ENCODE peak calls at places on chromosomes 1 and 21, in seven cellular contexts. V, N, H, A, Q, O and D are unnamed samples. For H3K4me1, the result is how much of the 10 kb centered on the place peaks cover.

GRCh38 chr1:91402023-91402422 is 2.6 kb downstream of the HFM1 start:
- DNase-seq in Q (no peak), N (no peak), V (no peak), H (no peak), A (no peak), O (peak), D (no peak)

GRCh38 chr1:5297878-5298239 is 643.5 kb downstream of the AJAP1 start:
- DNase-seq in Q (no peak), A (no peak), H (no peak), V (no peak), N (no peak), O (no peak), D (no peak)

GRCh38 chr21:32726742-32727477 is 903 bp downstream of the SYNJ1 start:
- DNase-seq in A (no peak), V (no peak), O (peak), N (peak), Q (no peak), H (peak), D (no peak)

GRCh38 chr1:171087896-171088295 is 2.8 kb upstream of the FMO3 start:
- DNase-seq in H (no peak), A (no peak), O (no peak), N (no peak), Q (no peak), V (no peak), D (no peak)

GRCh38 chr1:28812669-28813468 is 899 bp downstream of the OPRD1 start:
- DNase-seq in Q (no peak), N (no peak), A (no peak), V (no peak), O (no peak), H (no peak), D (no peak)

GRCh38 chr1:164583835-164584539 is 25.0 kb downstream of the PBX1 start:
- DNase-seq in A (no peak), V (no peak), O (no peak), H (no peak), N (no peak), Q (no peak), D (no peak)

GRCh38 chr1:108657701-108658100 is 3.2 kb downstream of the HENMT1 start:
- DNase-seq in N (no peak), H (no peak), V (no peak), Q (no peak), A (no peak), O (peak), D (no peak)

GRCh38 chr1:21244154-21244553 is 46.1 kb downstream of the ECE1 start:
- DNase-seq in N (no peak), A (no peak), H (no peak), O (no peak), V (peak), Q (peak), D (no peak)

GRCh38 chr1:178633068-178633467 is 92.0 kb upstream of the RALGPS2 start:
- DNase-seq in N (no peak), Q (no peak), V (no peak), H (no peak), A (no peak), O (peak), D (no peak)

GRCh38 chr1:53754484-53755312 is 15.7 kb upstream of the GLIS1 start:
- DNase-seq in H (peak), Q (no peak), A (peak), O (peak), N (peak), V (peak), D (no peak)

GRCh38 chr1:66380452-66381212 is 153.3 kb upstream of the SGIP1 start:
- DNase-seq in Q (no peak), V (no peak), N (no peak), H (no peak), A (no peak), O (no peak), D (no peak)

GRCh38 chr1:54334996-54335395 is 71.2 kb downstream of the SSBP3 start:
- DNase-seq in H (no peak), V (peak), A (no peak), Q (peak), N (no peak), O (peak), D (no peak)

GRCh38 chr1:100866041-100866900 is 28.4 kb downstream of the EXTL2 start:
- DNase-seq in Q (no peak), O (peak), V (no peak), H (no peak), N (no peak), A (peak), D (no peak)

GRCh38 chr21:44083631-44084291 is 23.4 kb upstream of the PWP2 start:
- DNase-seq in O (no peak), H (no peak), N (no peak), Q (no peak), A (no peak), V (no peak), D (no peak)

GRCh38 chr1:223738465-223739365 is 26.4 kb downstream of the CAPN2 start:
- DNase-seq in N (peak), O (no peak), A (no peak), H (no peak), V (peak), Q (no peak), D (no peak)

GRCh38 chr1:115239148-115239820 is 98.8 kb downstream of the NGF start:
- DNase-seq in H (no peak), O (peak), A (no peak), N (no peak), Q (no peak), V (no peak), D (no peak)

GRCh38 chr1:109882288-109883245 is 28.1 kb upstream of the CSF1 start:
- DNase-seq in N (no peak), O (no peak), A (no peak), Q (no peak), H (peak), V (no peak), D (no peak)

GRCh38 chr1:50633465-50633864 is 210.2 kb upstream of the DMRTA2 start:
- DNase-seq in O (no peak), V (no peak), H (no peak), Q (no peak), A (no peak), N (no peak), D (no peak)

GRCh38 chr1:214493126-214493796 is 58.1 kb downstream of the PTPN14 start:
- DNase-seq in N (no peak), V (no peak), A (no peak), O (peak), H (no peak), Q (no peak), D (no peak)

GRCh38 chr21:39004776-39005605 is 178.3 kb downstream of the PSMG1 start:
- DNase-seq in O (peak), H (peak), Q (peak), N (peak), A (no peak), V (peak), D (peak)

GRCh38 chr1:940121-941026 is 16.7 kb downstream of the SAMD11 start:
- DNase-seq in O (peak), V (peak), Q (peak), A (no peak), H (peak), N (peak), D (peak)

GRCh38 chr1:51567653-51568052 is 48.6 kb upstream of the EPS15 start:
- DNase-seq in Q (no peak), H (no peak), A (no peak), V (no peak), N (no peak), O (peak), D (no peak)

GRCh38 chr1:200619894-200620272 is 668 bp downstream of the KIF14 start:
- DNase-seq in H (no peak), A (no peak), N (no peak), O (no peak), Q (no peak), V (no peak), D (no peak)

GRCh38 chr1:30088594-30089556 is 634.5 kb downstream of the MATN1 start:
- DNase-seq in H (peak), V (peak), N (no peak), O (no peak), Q (no peak), A (no peak), D (no peak)

GRCh38 chr1:85465791-85466134 is 804 bp upstream of the DDAH1 start:
- DNase-seq in O (peak), A (no peak), Q (no peak), V (no peak), H (no peak), N (no peak), D (no peak)

GRCh38 chr1:10299174-10299573 is 88.8 kb downstream of the KIF1B start:
- DNase-seq in V (no peak), A (no peak), O (no peak), H (no peak), N (no peak), Q (no peak), D (no peak)

GRCh38 chr1:207644852-207645631 is at the start of gene CR1L:
- DNase-seq in V (peak), A (no peak), H (peak), Q (peak), N (peak), O (peak), D (peak)

GRCh38 chr21:42490735-42491134 is 5.3 kb downstream of the RSPH1 start:
- DNase-seq in O (no peak), Q (no peak), N (no peak), A (no peak), V (no peak), H (no peak), D (no peak)

GRCh38 chr21:29716753-29717152 is 223.0 kb downstream of the GRIK1 start:
- DNase-seq in Q (no peak), A (no peak), N (no peak), V (no peak), O (no peak), H (no peak), D (no peak)

GRCh38 chr1:47409311-47410085 is 6.6 kb upstream of the FOXE3 start:
- DNase-seq in A (no peak), V (no peak), O (peak), N (no peak), Q (no peak), H (no peak), D (no peak)

GRCh38 chr1:14027099-14027498 is 327.1 kb downstream of the PRDM2 start:
- DNase-seq in N (no peak), H (no peak), V (no peak), O (no peak), A (no peak), Q (no peak), D (no peak)

GRCh38 chr1:117609471-117609911 is 3.6 kb downstream of the TENT5C start:
- DNase-seq in N (peak), A (no peak), H (no peak), V (peak), Q (no peak), O (peak), D (peak)

GRCh38 chr1:227093309-227093708 is 153.2 kb downstream of the COQ8A start:
- DNase-seq in Q (no peak), A (no peak), V (no peak), O (no peak), H (no peak), N (no peak), D (no peak)

GRCh38 chr1:247822060-247822459 is 1.9 kb downstream of the OR14A16 start:
- DNase-seq in V (no peak), N (no peak), A (no peak), O (no peak), H (no peak), Q (no peak), D (no peak)

GRCh38 chr1:245963649-245964048 is 543.4 kb downstream of the SMYD3 start:
- DNase-seq in Q (no peak), N (no peak), O (no peak), V (no peak), A (no peak), H (no peak), D (no peak)

GRCh38 chr1:67404212-67404620 is 26.0 kb downstream of the SERBP1 start:
- DNase-seq in O (peak), H (no peak), A (peak), V (no peak), Q (no peak), N (no peak), D (no peak)
- TF ChIP-seq POLR2A in O (no peak), H (no peak), A (no peak), V (no peak), Q (no peak), N (no peak), D (no peak)

DNA sequence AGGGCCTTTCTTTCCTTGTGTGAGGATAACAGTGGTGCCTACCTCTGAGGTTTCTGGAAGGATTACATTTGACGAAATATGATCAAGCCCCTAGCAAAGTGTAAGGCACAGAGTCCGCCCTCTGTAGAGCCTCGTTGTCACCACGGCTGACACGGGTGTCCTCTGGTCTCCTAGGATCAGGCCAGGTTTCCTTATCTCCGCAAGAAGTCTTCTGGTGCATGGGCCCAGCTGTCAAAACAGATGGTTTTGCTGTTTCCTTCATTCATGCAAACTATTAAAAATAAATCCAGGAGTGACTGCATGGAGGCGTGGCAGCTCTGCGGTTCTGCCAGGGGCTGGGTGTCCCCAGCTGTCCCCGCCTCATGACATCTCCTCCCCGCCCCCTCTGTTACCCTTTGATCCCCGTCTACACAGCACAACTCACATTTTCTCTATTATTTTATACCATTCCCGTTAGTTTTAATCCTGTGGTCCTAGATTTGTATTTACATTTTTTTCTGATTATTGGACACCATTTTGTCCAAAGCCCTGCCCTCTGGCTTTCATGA is 209.0 kb downstream of the DYRK1A start:
- DNase-seq in Q (no peak), H (no peak), V (no peak), O (no peak), A (no peak), N (no peak), D (peak)
- H3K4me1 ChIP-seq in Q (under half), H (under half), V (under half), O (under half), A (under half), N (under half), D (under half)

GRCh38 chr1:62528015-62528414 is 69.3 kb upstream of the ANGPTL3 start:
- DNase-seq in Q (no peak), O (no peak), V (peak), N (no peak), A (no peak), H (peak), D (no peak)

GRCh38 chr1:62529227-62529626 is 68.1 kb upstream of the ANGPTL3 start:
- DNase-seq in O (no peak), H (no peak), A (no peak), V (no peak), Q (no peak), N (no peak), D (no peak)

DNA sequence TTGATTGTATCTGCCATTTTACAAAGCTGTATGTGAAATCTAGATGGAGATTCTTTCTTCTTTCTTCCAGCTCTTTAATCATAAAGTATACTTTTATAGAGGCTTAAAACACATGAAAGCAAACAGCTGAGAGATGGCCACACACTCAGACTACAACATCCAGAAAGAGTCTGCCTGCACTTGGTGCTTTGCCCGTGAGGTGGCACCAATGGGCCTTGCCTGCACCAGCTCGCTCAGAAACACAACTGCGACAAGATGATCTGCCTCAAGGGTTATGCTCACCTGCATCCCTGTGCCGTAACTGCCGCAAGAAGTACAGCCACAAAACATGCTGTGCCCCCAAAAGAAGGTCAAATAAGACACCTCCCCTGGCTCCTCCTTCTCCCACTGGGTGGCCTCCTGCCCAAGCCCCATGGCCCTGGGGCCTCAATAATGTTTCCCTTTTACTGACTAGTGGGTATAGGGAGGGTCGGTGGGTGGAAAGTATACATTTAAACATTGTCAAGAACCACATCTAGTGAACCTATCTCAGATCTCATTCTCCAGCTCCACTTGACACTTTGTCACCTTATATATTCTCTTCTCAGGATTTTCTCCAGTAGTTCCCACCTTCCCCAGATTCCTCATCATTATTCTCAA is 66.7 kb upstream of the ANGPTL3 start:
- DNase-seq in O (peak), A (no peak), Q (no peak), H (peak), N (no peak), V (peak), D (no peak)
- H3K4me3 ChIP-seq in O (no peak), A (no peak), Q (no peak), H (no peak), N (no peak), V (no peak), D (no peak)

GRCh38 chr1:202247837-202248795 is 54.5 kb downstream of the LGR6 start:
- DNase-seq in Q (no peak), H (no peak), N (no peak), O (no peak), A (no peak), V (no peak), D (peak)
- TF ChIP-seq POLR2A in Q (no peak), H (no peak), N (no peak), O (no peak), A (no peak), V (no peak), D (no peak)

GRCh38 chr1:26121854-26122773 is 10.5 kb downstream of the PDIK1L start:
- DNase-seq in A (no peak), H (no peak), N (no peak), O (no peak), V (no peak), Q (no peak), D (no peak)
- H3K4me1 ChIP-seq in A (under half), H (under half), N (under half), O (under half), V (half or more), Q (under half), D (under half)

DNA sequence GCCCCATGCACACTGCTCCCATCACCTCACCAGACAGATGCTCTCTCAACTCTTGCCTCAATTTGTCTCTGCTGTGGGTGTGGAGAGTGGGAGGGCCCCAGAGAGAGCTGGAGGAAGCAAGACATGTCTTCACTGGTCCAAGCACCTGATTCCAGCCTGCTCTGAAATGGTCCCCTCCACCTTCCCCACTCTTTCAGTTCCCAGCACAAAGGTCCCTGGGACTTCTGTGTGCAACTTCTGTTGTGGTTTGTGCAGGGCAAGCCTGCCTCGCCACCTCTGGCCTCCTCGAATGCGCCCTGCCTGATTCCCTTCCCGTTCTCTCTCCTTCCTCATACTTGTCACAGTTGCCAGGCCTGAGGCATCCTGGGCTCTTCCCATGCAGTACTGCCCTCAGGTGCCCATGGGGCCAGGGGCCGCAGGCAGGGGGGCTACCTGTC is 119.3 kb downstream of the SYT2 start:
- DNase-seq in A (no peak), O (no peak), H (no peak), N (no peak), Q (no peak), V (no peak), D (no peak)
- H3K4me3 ChIP-seq in A (no peak), O (no peak), H (no peak), N (no peak), Q (no peak), V (no peak), D (no peak)

GRCh38 chr1:2046953-2047748 is 3.1 kb upstream of the PRKCZ start:
- DNase-seq in A (no peak), Q (peak), O (no peak), H (no peak), V (no peak), N (no peak), D (no peak)
- TF ChIP-seq POLR2A in A (no peak), Q (no peak), O (no peak), H (no peak), V (no peak), N (no peak), D (no peak)

DNA sequence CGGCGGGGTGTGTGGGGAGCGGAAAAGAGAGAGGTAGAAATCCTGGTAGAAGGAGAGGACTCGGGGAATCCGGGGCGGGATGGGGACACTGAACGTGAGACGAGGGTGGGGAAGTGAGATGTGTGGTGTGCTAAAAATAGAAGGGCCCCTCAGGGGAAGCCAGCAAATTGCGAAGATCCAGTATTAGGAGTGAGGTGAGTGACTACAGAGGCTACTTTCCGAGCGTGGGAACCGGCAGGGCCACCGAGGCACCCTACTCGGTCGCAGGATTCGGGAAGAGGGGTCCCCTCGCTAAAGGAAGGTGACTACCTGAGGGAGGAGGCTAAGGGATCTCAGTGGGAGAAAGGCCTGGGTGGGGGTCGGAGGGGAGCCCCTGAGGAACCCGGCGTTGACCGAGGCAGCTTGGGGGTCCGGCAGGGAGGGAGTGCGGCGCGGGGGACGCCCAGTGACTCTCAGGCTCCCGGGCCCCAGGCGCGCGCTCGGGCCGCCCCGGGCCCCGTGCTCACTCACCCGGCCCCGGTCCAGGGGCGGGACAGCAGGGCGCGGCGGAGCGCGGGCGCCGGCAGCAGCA is 318 bp downstream of the ALDH4A1 start:
- DNase-seq in Q (no peak), O (no peak), V (no peak), H (no peak), N (no peak), A (no peak), D (no peak)
- H3K4me1 ChIP-seq in Q (under half), O (under half), V (under half), H (under half), N (under half), A (under half), D (under half)

DNA sequence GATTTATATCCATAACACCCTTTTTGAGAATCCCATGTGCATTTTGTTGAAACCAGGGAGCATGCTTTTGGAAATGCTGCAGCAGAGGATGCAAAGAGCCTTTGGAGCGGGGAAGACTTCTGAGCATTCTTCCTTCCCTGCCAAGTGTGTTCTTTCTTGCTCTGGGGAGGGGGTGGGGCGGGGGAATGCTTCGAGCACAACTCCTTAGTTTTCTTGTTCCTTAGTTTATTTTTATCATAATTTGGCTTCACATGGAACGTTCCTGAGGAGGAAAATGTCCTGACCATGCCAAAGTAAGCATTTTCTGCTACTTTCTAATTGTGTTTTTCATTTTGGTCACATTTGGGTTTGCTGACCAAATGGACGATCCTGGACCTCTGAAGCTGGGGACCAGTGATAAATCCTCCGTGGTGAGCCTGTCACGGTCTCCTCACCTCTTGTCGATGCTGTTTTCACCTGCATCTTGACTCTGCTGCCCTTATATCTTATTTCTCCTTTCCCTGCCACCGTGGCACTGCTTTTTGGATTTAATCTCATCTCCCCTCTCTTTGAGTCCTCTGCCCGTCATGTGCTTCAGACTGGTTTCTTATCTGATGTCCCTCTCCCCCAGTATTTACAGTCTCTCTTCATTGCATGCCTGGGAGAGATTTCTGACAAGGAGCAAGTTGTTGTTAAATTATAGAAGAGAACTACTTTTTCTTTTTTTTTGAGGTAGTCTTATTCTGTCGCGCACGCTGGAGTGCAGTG is 2.4 kb downstream of the CTPS1 start:
- DNase-seq in N (peak), V (no peak), O (no peak), H (no peak), Q (no peak), A (no peak), D (no peak)
- H3K4me3 ChIP-seq in N (peak), V (no peak), O (no peak), H (no peak), Q (no peak), A (no peak), D (peak)